ENCODE peak calls at places on chromosomes 12 and 14, in nine cellular contexts. B, W, Q, U, D, I, Z, J and T are unnamed samples.

GRCh38 chr12:14572401-14572800 is 4.7 kb upstream of the PLBD1 start:
- DNase-seq in B (no peak), W (no peak), Q (no peak), U (no peak), D (no peak), I (no peak), Z (no peak), J (no peak), T (no peak)

GRCh38 chr14:41016213-41016612 is 590.5 kb upstream of the LRFN5 start:
- DNase-seq in B (no peak), W (no peak), Q (no peak), U (no peak), D (no peak), I (no peak), Z (no peak), J (no peak), T (no peak)

GRCh38 chr12:32305163-32305562 is 94.2 kb upstream of the FGD4 start:
- DNase-seq in B (no peak), W (no peak), Q (peak), U (no peak), D (no peak), I (no peak), Z (no peak), J (peak), T (no peak)

GRCh38 chr12:127284870-127285431 is 982.0 kb upstream of the TMEM132C start:
- DNase-seq in B (no peak), W (no peak), Q (no peak), U (no peak), D (no peak), I (peak), Z (peak), J (peak), T (no peak)

GRCh38 chr12:40104461-40105264 is 1.2 kb downstream of the SLC2A13 start:
- DNase-seq in B (no peak), W (no peak), Q (peak), U (peak), D (no peak), I (no peak), Z (no peak), J (no peak), T (no peak)

GRCh38 chr14:80523518-80524117 is 312.3 kb upstream of the DIO2 start:
- DNase-seq in B (no peak), W (no peak), Q (no peak), U (no peak), D (no peak), I (no peak), Z (peak), J (peak), T (no peak)

GRCh38 chr12:32155911-32156585 is 49.4 kb downstream of the BICD1 start:
- DNase-seq in B (no peak), W (no peak), Q (peak), U (no peak), D (no peak), I (no peak), Z (no peak), J (peak), T (no peak)

GRCh38 chr14:74638970-74639369 is 26.9 kb upstream of the LTBP2 start:
- DNase-seq in B (no peak), W (no peak), Q (no peak), U (no peak), D (no peak), I (no peak), Z (no peak), J (no peak), T (no peak)

GRCh38 chr12:17992002-17992656 is 97.9 kb downstream of the RERGL start:
- DNase-seq in B (peak), W (peak), Q (peak), U (no peak), D (peak), I (no peak), Z (peak), J (peak), T (peak)

GRCh38 chr14:68986926-68987652 is 8.0 kb upstream of the ACTN1 start:
- DNase-seq in B (no peak), W (no peak), Q (no peak), U (no peak), D (no peak), I (no peak), Z (no peak), J (peak), T (no peak)

GRCh38 chr12:3752096-3752709 is 706 bp downstream of the CRACR2A start:
- DNase-seq in B (no peak), W (no peak), Q (peak), U (peak), D (peak), I (peak), Z (no peak), J (no peak), T (peak)

GRCh38 chr12:103012884-103013283 is 55.4 kb downstream of the ASCL1 start:
- DNase-seq in B (peak), W (peak), Q (no peak), U (no peak), D (no peak), I (no peak), Z (no peak), J (no peak), T (no peak)

GRCh38 chr12:22974865-22975264 is 349.9 kb downstream of the ETNK1 start:
- DNase-seq in B (no peak), W (no peak), Q (peak), U (no peak), D (no peak), I (no peak), Z (peak), J (peak), T (no peak)

GRCh38 chr12:79360936-79361335 is 329.8 kb downstream of the PAWR start:
- DNase-seq in B (no peak), W (no peak), Q (no peak), U (no peak), D (no peak), I (peak), Z (no peak), J (no peak), T (no peak)

GRCh38 chr14:84969501-84969900 is 560.4 kb upstream of the FLRT2 start:
- DNase-seq in B (no peak), W (no peak), Q (no peak), U (no peak), D (no peak), I (peak), Z (peak), J (peak), T (no peak)

GRCh38 chr12:18643673-18644072 is 94.1 kb downstream of the PLCZ1 start:
- DNase-seq in B (no peak), W (no peak), Q (no peak), U (no peak), D (no peak), I (no peak), Z (no peak), J (no peak), T (no peak)

GRCh38 chr12:93894391-93895095 is 217.4 kb downstream of the CRADD start:
- DNase-seq in B (no peak), W (peak), Q (no peak), U (peak), D (no peak), I (peak), Z (no peak), J (no peak), T (no peak)

GRCh38 chr12:69330475-69331473 is 17.4 kb upstream of the LYZ start:
- DNase-seq in B (peak), W (peak), Q (peak), U (peak), D (peak), I (peak), Z (peak), J (peak), T (peak)

GRCh38 chr12:77407951-77408350 is 342.6 kb upstream of the E2F7 start:
- DNase-seq in B (no peak), W (no peak), Q (no peak), U (no peak), D (no peak), I (no peak), Z (no peak), J (no peak), T (no peak)

GRCh38 chr14:94423465-94424056 is 29.0 kb downstream of the SERPINA11 start:
- DNase-seq in B (peak), W (peak), Q (peak), U (peak), D (peak), I (peak), Z (peak), J (peak), T (peak)

GRCh38 chr12:96064966-96065365 is 29.6 kb upstream of the LTA4H start:
- DNase-seq in B (no peak), W (no peak), Q (no peak), U (no peak), D (no peak), I (no peak), Z (no peak), J (no peak), T (no peak)

GRCh38 chr12:7411343-7411742 is 32.6 kb downstream of the CD163L1 start:
- DNase-seq in B (no peak), W (no peak), Q (no peak), U (no peak), D (no peak), I (no peak), Z (no peak), J (no peak), T (no peak)

GRCh38 chr14:60777856-60778578 is 43.5 kb downstream of the MNAT1 start:
- DNase-seq in B (no peak), W (no peak), Q (no peak), U (no peak), D (no peak), I (no peak), Z (peak), J (peak), T (no peak)

GRCh38 chr14:105700622-105701288 is 174.4 kb downstream of the TMEM121 start:
- DNase-seq in B (no peak), W (no peak), Q (no peak), U (no peak), D (no peak), I (no peak), Z (peak), J (no peak), T (peak)

GRCh38 chr14:90256354-90257131 is at the start of gene PSMC1:
- DNase-seq in B (peak), W (peak), Q (peak), U (peak), D (peak), I (peak), Z (peak), J (peak), T (peak)

GRCh38 chr12:104526320-104526719 is 69.6 kb downstream of the CHST11 start:
- DNase-seq in B (peak), W (peak), Q (no peak), U (no peak), D (no peak), I (no peak), Z (no peak), J (no peak), T (no peak)

GRCh38 chr12:113403435-113404415 is at the start of gene SDS:
- DNase-seq in B (no peak), W (no peak), Q (peak), U (peak), D (no peak), I (peak), Z (peak), J (no peak), T (no peak)

GRCh38 chr12:22684526-22685118 is 59.7 kb downstream of the ETNK1 start:
- DNase-seq in B (no peak), W (no peak), Q (peak), U (no peak), D (no peak), I (no peak), Z (peak), J (peak), T (no peak)

GRCh38 chr12:73632191-73632590 is 905.4 kb upstream of the ATXN7L3B start:
- DNase-seq in B (no peak), W (no peak), Q (no peak), U (no peak), D (no peak), I (no peak), Z (no peak), J (no peak), T (no peak)

GRCh38 chr12:84413656-84414055 is 498.9 kb downstream of the SLC6A15 start:
- DNase-seq in B (no peak), W (no peak), Q (no peak), U (no peak), D (no peak), I (no peak), Z (no peak), J (no peak), T (no peak)

GRCh38 chr14:49768301-49769121 is 558 bp downstream of the KLHDC2 start:
- DNase-seq in B (peak), W (peak), Q (peak), U (peak), D (peak), I (peak), Z (peak), J (peak), T (peak)

GRCh38 chr12:69008510-69008909 is 75.5 kb upstream of the CPM start:
- DNase-seq in B (no peak), W (no peak), Q (no peak), U (no peak), D (no peak), I (no peak), Z (peak), J (peak), T (no peak)

GRCh38 chr12:52032431-52032796 is 18.8 kb upstream of the NR4A1 start:
- DNase-seq in B (no peak), W (no peak), Q (no peak), U (peak), D (no peak), I (peak), Z (peak), J (peak), T (no peak)

GRCh38 chr14:85556263-85556662 is 26.3 kb downstream of the FLRT2 start:
- DNase-seq in B (no peak), W (no peak), Q (no peak), U (no peak), D (no peak), I (no peak), Z (no peak), J (peak), T (no peak)

GRCh38 chr14:96105921-96106441 is 66.8 kb downstream of the C14orf132 start:
- DNase-seq in B (no peak), W (no peak), Q (no peak), U (no peak), D (no peak), I (peak), Z (no peak), J (peak), T (no peak)

GRCh38 chr12:49930515-49931288 is 19.8 kb upstream of the AQP2 start:
- DNase-seq in B (no peak), W (no peak), Q (no peak), U (no peak), D (no peak), I (no peak), Z (peak), J (peak), T (no peak)

DNA sequence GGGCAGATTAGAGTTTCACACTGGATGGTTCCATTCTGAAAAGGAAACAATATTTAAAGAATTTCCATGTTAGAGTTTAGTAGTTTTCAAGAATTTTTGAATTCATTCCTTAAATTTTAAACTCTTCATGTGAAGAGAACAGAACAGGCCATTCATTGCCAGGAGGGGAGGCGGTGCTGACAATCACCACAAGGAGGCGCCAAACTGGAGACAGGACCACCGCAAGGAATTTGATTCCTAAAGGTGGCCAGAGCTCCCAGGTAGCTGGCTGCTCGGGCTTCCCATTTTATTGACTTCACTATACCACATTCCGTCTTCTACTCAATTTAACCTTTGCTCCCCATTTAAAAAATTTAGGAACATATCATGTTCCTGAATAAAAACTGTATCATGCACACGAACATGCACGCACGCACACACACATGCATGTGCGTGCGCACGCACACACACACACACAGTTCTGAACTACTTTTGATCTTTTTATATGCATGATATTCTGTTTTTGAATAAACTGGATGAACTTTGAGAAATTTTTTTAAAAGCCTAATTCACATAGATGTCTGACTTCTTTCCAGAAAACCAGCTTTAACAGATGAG is 101.2 kb downstream of the NELL2 start:
- DNase-seq in B (peak), W (peak), Q (peak), U (no peak), D (peak), I (peak), Z (peak), J (peak), T (peak)
- TF ChIP-seq CTCF in B (peak), W (peak), Q (peak), U (peak), D (peak), I (peak), Z (peak), J (peak), T (peak)

GRCh38 chr14:52238682-52239081 is 28.8 kb upstream of the PTGDR start:
- DNase-seq in B (no peak), W (no peak), Q (no peak), U (no peak), D (no peak), I (no peak), Z (no peak), J (no peak), T (no peak)
- TF ChIP-seq CTCF in B (no peak), W (no peak), Q (no peak), U (no peak), D (no peak), I (no peak), Z (no peak), J (no peak), T (no peak)

GRCh38 chr14:29463727-29464370 is 463.8 kb downstream of the PRKD1 start:
- DNase-seq in B (no peak), W (no peak), Q (no peak), U (no peak), D (no peak), I (no peak), Z (peak), J (peak), T (no peak)
- TF ChIP-seq CTCF in B (no peak), W (no peak), Q (no peak), U (no peak), D (no peak), I (no peak), Z (peak), J (no peak), T (no peak)

GRCh38 chr12:12202747-12203146 is 64.1 kb downstream of the LRP6 start:
- DNase-seq in B (no peak), W (no peak), Q (no peak), U (no peak), D (no peak), I (no peak), Z (no peak), J (no peak), T (no peak)
- TF ChIP-seq CTCF in B (no peak), W (no peak), Q (no peak), U (no peak), D (no peak), I (no peak), Z (no peak), J (no peak), T (no peak)

DNA sequence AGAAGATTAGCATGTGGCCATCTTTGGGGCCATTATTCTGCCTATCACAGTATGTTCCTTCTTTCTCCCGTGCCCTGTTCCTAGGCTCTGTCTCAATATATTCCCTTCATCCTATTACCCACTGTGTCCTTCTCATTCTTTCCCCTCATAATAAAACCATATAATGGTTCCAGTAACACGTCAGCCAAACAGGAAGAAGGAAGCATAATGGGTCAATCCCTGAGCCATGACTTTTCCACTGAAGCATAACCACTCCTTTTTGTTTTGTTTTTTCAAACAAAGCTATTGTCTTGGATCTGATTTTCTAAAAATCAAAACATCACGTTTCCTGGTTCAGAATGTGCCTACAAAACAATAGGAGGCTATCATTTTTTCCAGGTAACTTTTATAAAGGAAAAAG is 21.3 kb upstream of the RHOJ start:
- DNase-seq in B (no peak), W (no peak), Q (no peak), U (no peak), D (no peak), I (no peak), Z (no peak), J (no peak), T (no peak)
- TF ChIP-seq CTCF in B (no peak), W (no peak), Q (no peak), U (no peak), D (no peak), I (no peak), Z (no peak), J (no peak), T (no peak)